ENCODE peak calls at places on chromosomes 12 and 14, in ten cellular contexts. U is CD4-positive, alpha-beta T cell; K is heart left ventricle; P is iPS-NIHi11; V is stimulated activated CD8-positive, alpha-beta memory T cell treated with anti-CD3 and anti-CD28 coated beads, Interleukin-2, amount 100 ng/mL, for 48 hours; H is stimulated activated effector memory CD8-positive, alpha-beta T cell treated with anti-CD3 and anti-CD28 coated beads, Interleukin-12 subunit alpha, Interleukin-12 subunit beta, amount 100 ng/mL, for 72 hours; Z is T-helper 9 cell; J is ELR; S is prostate gland; R is ACHN. Y is an unnamed sample.

GRCh38 chr12:114355389-114356088 is 50.4 kb downstream of the TBX5 start:
- DNase-seq in S (no peak), U (no peak), H (no peak), K (no peak), Z (no peak), V (no peak), P (peak), R (peak), J (peak), Y (no peak)

GRCh38 chr12:53048033-53048779 is 1.7 kb upstream of the TNS2 start:
- DNase-seq in H (peak), P (no peak), Z (no peak), V (no peak), J (peak), S (peak), K (peak), R (peak), U (no peak), Y (peak)

GRCh38 chr14:60508707-60509437 is at the start of gene SIX6:
- DNase-seq in R (no peak), U (no peak), H (no peak), J (no peak), K (no peak), P (peak), S (no peak), Z (no peak), V (no peak), Y (peak)

GRCh38 chr12:80101126-80101525 is 1.8 kb downstream of the OTOGL start:
- DNase-seq in J (peak), H (no peak), P (no peak), R (no peak), K (no peak), Z (no peak), U (no peak), S (no peak), V (no peak), Y (peak)

GRCh38 chr12:56928262-56928661 is 5.9 kb downstream of the SDR9C7 start:
- DNase-seq in V (no peak), Z (no peak), K (no peak), H (no peak), P (no peak), R (no peak), J (no peak), S (no peak), U (no peak), Y (no peak)

GRCh38 chr12:99131761-99132199 is 486.7 kb downstream of the APAF1 start:
- DNase-seq in J (no peak), K (peak), Z (no peak), V (no peak), U (no peak), S (no peak), R (no peak), P (peak), H (no peak), Y (peak)

GRCh38 chr12:2273288-2273687 is 220.5 kb downstream of the CACNA1C start:
- DNase-seq in J (no peak), V (no peak), K (no peak), S (no peak), P (no peak), R (no peak), Z (no peak), H (no peak), U (no peak), Y (no peak)

GRCh38 chr12:49108958-49109404 is 1.7 kb downstream of the LMBR1L start:
- DNase-seq in S (no peak), P (no peak), K (no peak), R (no peak), H (no peak), J (peak), V (no peak), U (no peak), Z (no peak), Y (no peak)

GRCh38 chr12:94047781-94048567 is 100.4 kb upstream of the PLXNC1 start:
- DNase-seq in K (no peak), J (no peak), S (peak), Z (no peak), H (no peak), U (no peak), P (no peak), V (no peak), R (no peak), Y (no peak)

GRCh38 chr12:58503731-58504520 is 416.4 kb downstream of the LRIG3 start:
- DNase-seq in Z (no peak), S (no peak), V (no peak), H (no peak), P (no peak), J (peak), U (no peak), K (no peak), R (no peak), Y (peak)

GRCh38 chr12:121792607-121793500 is 634 bp downstream of the RHOF start:
- DNase-seq in H (peak), U (peak), R (peak), K (peak), V (peak), S (no peak), Z (peak), P (no peak), J (no peak), Y (no peak)

GRCh38 chr12:113260636-113261300 is 39.5 kb downstream of the TPCN1 start:
- DNase-seq in J (no peak), R (peak), S (no peak), P (no peak), Z (no peak), K (peak), U (no peak), V (no peak), H (no peak), Y (no peak)

GRCh38 chr12:66065146-66065545 is 65.4 kb downstream of the LLPH start:
- DNase-seq in R (peak), K (no peak), S (no peak), J (no peak), V (no peak), Z (no peak), H (no peak), U (no peak), P (no peak), Y (no peak)

GRCh38 chr12:56628671-56629458 is 1.3 kb downstream of the BAZ2A start:
- DNase-seq in R (peak), J (peak), Z (peak), P (peak), H (peak), U (peak), S (peak), V (no peak), K (peak), Y (peak)

GRCh38 chr12:59620326-59620725 is 24.5 kb downstream of the SLC16A7 start:
- DNase-seq in P (no peak), S (no peak), J (no peak), R (no peak), Z (no peak), H (no peak), U (no peak), V (no peak), K (no peak), Y (peak)

Y was measured in M059J.